ENCODE peak calls at places on chromosomes 2 and 18, in six cellular contexts. I, E, M, S, O and L are unnamed samples.

GRCh38 chr18:55353806-55354205 is 234.2 kb downstream of the TCF4 start:
- DNase-seq in I (no peak), E (no peak), M (no peak), S (no peak), O (no peak), L (no peak)

GRCh38 chr2:28394997-28395333 is 2.3 kb downstream of the FOSL2 start:
- DNase-seq in I (no peak), E (no peak), M (no peak), S (no peak), O (no peak), L (no peak)

GRCh38 chr2:114550895-114551793 is 108.7 kb downstream of the DPP10 start:
- DNase-seq in I (peak; percentile 29), E (peak; percentile 60), M (peak; percentile 50), S (peak; percentile 60), O (peak; percentile 10), L (peak; percentile 4)

GRCh38 chr18:67730884-67731283 is 214.4 kb upstream of the DSEL start:
- DNase-seq in I (no peak), E (no peak), M (peak; percentile 76), S (peak; percentile 49), O (no peak), L (no peak)

GRCh38 chr18:59249186-59249774 is 24.0 kb downstream of the RAX start:
- DNase-seq in I (no peak), E (no peak), M (peak; percentile 80), S (peak; percentile 69), O (peak; percentile 33), L (peak; percentile 31)

GRCh38 chr2:120373424-120373823 is 27.5 kb downstream of the INHBB start:
- DNase-seq in I (no peak), E (no peak), M (no peak), S (no peak), O (no peak), L (no peak)

GRCh38 chr2:186459009-186459408 is 27.1 kb upstream of the ZC3H15 start:
- DNase-seq in I (no peak), E (no peak), M (peak; percentile 28), S (peak; percentile 47), O (no peak), L (no peak)

GRCh38 chr2:228535396-228535795 is 353.9 kb upstream of the SPHKAP start:
- DNase-seq in I (no peak), E (no peak), M (no peak), S (peak; percentile 14), O (no peak), L (no peak)

GRCh38 chr18:79383388-79384056 is 12.2 kb upstream of the NFATC1 start:
- DNase-seq in I (no peak), E (peak; percentile 48), M (no peak), S (no peak), O (no peak), L (no peak)

GRCh38 chr2:16652296-16653082 is 13.1 kb downstream of the CYRIA start:
- DNase-seq in I (peak; percentile 47), E (no peak), M (peak; percentile 75), S (no peak), O (no peak), L (no peak)

GRCh38 chr2:205198130-205198505 is 484.2 kb upstream of the NRP2 start:
- DNase-seq in I (peak; percentile 66), E (no peak), M (peak; percentile 88), S (no peak), O (no peak), L (peak; percentile 9)

GRCh38 chr2:72973566-72974435 is 56.5 kb downstream of the EMX1 start:
- DNase-seq in I (no peak), E (peak; percentile 57), M (peak; percentile 58), S (peak; percentile 67), O (peak; percentile 76), L (peak; percentile 81)

GRCh38 chr18:61322265-61322873 is 10.9 kb upstream of the CDH20 start:
- DNase-seq in I (peak; percentile 35), E (peak; percentile 79), M (peak; percentile 33), S (peak; percentile 32), O (peak; percentile 50), L (peak; percentile 23)

GRCh38 chr2:236847538-236848263 is 238.0 kb upstream of the COPS8 start:
- DNase-seq in I (no peak), E (no peak), M (no peak), S (no peak), O (no peak), L (no peak)

GRCh38 chr18:58497845-58498244 is 131.0 kb downstream of the ALPK2 start:
- DNase-seq in I (no peak), E (no peak), M (peak; percentile 48), S (no peak), O (no peak), L (no peak)

GRCh38 chr18:23183356-23184150 is 48.3 kb downstream of the CABLES1 start:
- DNase-seq in I (no peak), E (no peak), M (peak; percentile 95), S (no peak), O (no peak), L (no peak)

GRCh38 chr2:44200759-44201158 is 32.1 kb downstream of the PPM1B start:
- DNase-seq in I (no peak), E (no peak), M (no peak), S (no peak), O (no peak), L (no peak)

GRCh38 chr2:44205169-44205568 is 36.5 kb downstream of the PPM1B start:
- DNase-seq in I (no peak), E (no peak), M (no peak), S (no peak), O (no peak), L (no peak)

GRCh38 chr2:44203542-44203941 is 34.9 kb downstream of the PPM1B start:
- DNase-seq in I (no peak), E (no peak), M (no peak), S (no peak), O (no peak), L (no peak)

GRCh38 chr2:44200011-44200410 is 31.3 kb downstream of the PPM1B start:
- DNase-seq in I (no peak), E (no peak), M (no peak), S (no peak), O (no peak), L (no peak)

DNA sequence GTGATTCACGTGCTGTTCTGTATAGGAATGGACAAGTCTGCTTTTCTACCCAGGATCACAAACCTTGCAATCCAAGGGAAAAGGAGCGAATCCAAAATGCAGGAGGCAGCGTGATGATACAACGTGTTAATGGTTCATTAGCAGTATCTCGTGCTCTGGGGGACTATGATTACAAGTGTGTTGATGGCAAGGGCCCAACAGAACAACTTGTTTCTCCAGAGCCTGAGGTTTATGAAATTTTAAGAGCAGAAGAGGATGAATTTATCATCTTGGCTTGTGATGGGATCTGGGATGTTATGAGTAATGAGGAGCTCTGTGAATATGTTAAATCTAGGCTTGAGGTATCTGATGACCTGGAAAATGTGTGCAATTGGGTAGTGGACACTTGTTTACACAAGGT is 33.0 kb downstream of the PPM1B start:
- DNase-seq in I (no peak), E (no peak), M (no peak), S (no peak), O (no peak), L (no peak)
- TF ChIP-seq POLR2A in I (no peak), E (no peak), M (no peak), S (no peak), O (no peak), L (no peak)

GRCh38 chr2:61853086-61853847 is 593 bp downstream of the FAM161A start:
- DNase-seq in I (peak; percentile 76), E (no peak), M (no peak), S (peak; percentile 77), O (peak; percentile 47), L (peak; percentile 79)

GRCh38 chr2:61855178-61855523 is 1.3 kb upstream of the FAM161A start:
- DNase-seq in I (no peak), E (peak; percentile 61), M (no peak), S (peak; percentile 54), O (no peak), L (no peak)

GRCh38 chr2:61853848-61854434 is at the start of gene FAM161A:
- DNase-seq in I (peak; percentile 91), E (peak; percentile 86), M (peak; percentile 77), S (peak; percentile 88), O (peak; percentile 75), L (peak; percentile 80)

DNA sequence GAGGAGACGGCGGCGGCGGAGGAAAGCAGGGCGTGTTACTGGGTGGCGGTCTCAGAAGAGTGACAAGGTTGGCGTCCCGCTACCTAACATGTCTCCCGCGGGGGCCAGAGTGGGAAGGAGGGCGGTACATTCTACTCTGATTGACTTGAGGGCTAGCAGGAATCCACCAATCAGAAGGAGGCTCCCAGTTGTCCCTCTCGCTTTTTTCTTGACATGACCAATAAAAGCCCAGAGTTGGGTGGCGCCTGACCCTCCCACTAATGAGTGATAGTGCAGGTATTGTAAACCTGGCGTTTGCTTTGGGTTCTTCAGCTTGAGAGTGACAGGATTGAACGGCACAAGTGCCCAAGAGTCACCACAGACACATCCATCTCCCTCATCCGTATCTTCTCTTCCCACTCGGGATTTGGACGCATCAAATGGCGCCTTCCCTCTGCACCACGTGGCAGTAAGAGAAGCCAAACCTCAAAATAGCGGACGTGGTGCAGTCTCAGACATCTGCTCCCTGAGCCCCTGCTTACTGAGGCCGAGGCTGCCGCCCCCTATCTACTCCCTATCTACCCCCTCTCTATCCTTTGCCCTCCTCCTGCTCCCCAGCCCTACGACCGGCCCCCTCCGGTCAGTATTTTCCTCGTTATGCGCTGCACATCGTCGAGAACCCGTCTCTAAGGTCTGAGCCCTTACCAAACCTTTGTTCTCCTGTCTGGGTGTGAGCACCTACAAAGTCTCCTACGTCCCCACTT is 746 bp upstream of the FAM161A start:
- DNase-seq in I (peak; percentile 88), E (peak; percentile 80), M (peak; percentile 97), S (peak; percentile 99), O (peak; percentile 81), L (peak; percentile 81)
- TF ChIP-seq POLR2A in I (peak; percentile 15), E (no peak), M (no peak), S (peak; percentile 40), O (peak; percentile 67), L (peak; percentile 28)

DNA sequence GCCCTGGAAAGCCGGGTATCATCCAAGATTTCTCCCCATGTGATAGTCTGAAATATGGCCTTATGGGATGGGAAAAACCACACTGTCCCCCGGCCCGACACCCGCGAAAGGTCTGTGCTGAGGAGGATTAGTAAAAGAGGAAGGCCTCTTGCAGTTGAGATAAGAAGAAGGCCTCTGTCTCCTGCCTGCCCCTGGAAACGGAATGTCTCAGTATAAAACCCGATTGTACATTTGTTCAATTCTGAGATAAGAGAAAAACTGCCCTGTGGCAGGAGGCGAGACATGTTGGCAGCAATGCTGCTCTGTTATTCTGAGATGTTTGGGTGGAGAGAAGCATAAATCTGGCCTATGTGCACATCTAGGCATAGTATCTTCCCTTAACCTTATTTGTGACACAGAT is 26.8 kb downstream of the RUFY4 start:
- DNase-seq in I (no peak), E (no peak), M (no peak), S (no peak), O (no peak), L (no peak)
- TF ChIP-seq POLR2A in I (no peak), E (no peak), M (no peak), S (no peak), O (no peak), L (no peak)

GRCh38 chr2:219252084-219252483 is 959 bp upstream of the TUBA4B start:
- DNase-seq in I (no peak), E (no peak), M (no peak), S (no peak), O (no peak), L (no peak)

GRCh38 chr2:219252570-219252899 is 508 bp upstream of the TUBA4B start:
- DNase-seq in I (no peak), E (no peak), M (no peak), S (no peak), O (no peak), L (no peak)

GRCh38 chr2:219252900-219253752 is at the start of gene TUBA4B:
- DNase-seq in I (peak; percentile 48), E (peak; percentile 72), M (peak; percentile 50), S (peak; percentile 43), O (no peak), L (no peak)

GRCh38 chr2:219254590-219255219 is 987 bp upstream of the TUBA4A start:
- DNase-seq in I (no peak), E (no peak), M (no peak), S (no peak), O (no peak), L (no peak)

GRCh38 chr2:219253753-219254589 is at the start of gene TUBA4A:
- DNase-seq in I (peak; percentile 88), E (peak; percentile 94), M (peak; percentile 37), S (peak; percentile 81), O (peak; percentile 99), L (peak; percentile 78)
- TF ChIP-seq POLR2A in I (peak; percentile 99), E (peak; percentile 100), M (peak; percentile 80), S (peak; percentile 99), O (peak; percentile 99), L (peak; percentile 96)